ENCODE peak calls at places on chromosomes 13 and 19, in five cellular contexts. M is K562, R is HepG2, I is SK-N-SH, N is GM12878. C is an unnamed sample.

GRCh38 chr13:26709461-26709860 is 51.1 kb downstream of the GPR12 start:
- DNase-seq in I (no peak), M (no peak), N (no peak), R (no peak), C (no peak)

GRCh38 chr13:62556973-62557372 is 1141.3 kb upstream of the PCDH20 start:
- DNase-seq in I (no peak), R (no peak), N (no peak), M (no peak), C (no peak)

GRCh38 chr13:46278474-46278873 is 66.7 kb downstream of the LRRC63 start:
- DNase-seq in I (peak), R (no peak), M (peak), N (no peak), C (no peak)

GRCh38 chr19:17086129-17086528 is 10.6 kb downstream of the MYO9B start:
- DNase-seq in I (no peak), N (no peak), R (no peak), M (no peak), C (no peak)

GRCh38 chr19:56504581-56504980 is 3.1 kb upstream of the ZNF471 start:
- DNase-seq in R (no peak), N (no peak), M (no peak), I (no peak), C (peak)

GRCh38 chr19:1173160-1173844 is 766 bp downstream of the SBNO2 start:
- DNase-seq in M (peak), R (no peak), N (no peak), I (peak), C (no peak)

GRCh38 chr19:14033946-14034345 is 2.4 kb downstream of the IL27RA start:
- DNase-seq in R (no peak), I (no peak), N (no peak), M (peak), C (no peak)

GRCh38 chr13:44273991-44274810 is 99.4 kb upstream of the SERP2 start:
- DNase-seq in R (no peak), I (no peak), M (no peak), N (no peak), C (peak)

GRCh38 chr19:52992109-52993004 is 21.4 kb upstream of the ERVV-1 start:
- DNase-seq in N (no peak), I (peak), R (no peak), M (peak), C (no peak)

GRCh38 chr19:38707512-38708114 is 36.7 kb downstream of the CAPN12 start:
- DNase-seq in N (no peak), I (no peak), M (no peak), R (peak), C (peak)

GRCh38 chr19:51726049-51726448 is 2.3 kb upstream of the HAS1 start:
- DNase-seq in I (no peak), R (no peak), M (peak), N (no peak), C (no peak)

GRCh38 chr13:113972451-113973217 is 1.2 kb downstream of the C13orf46 start:
- DNase-seq in M (no peak), N (no peak), I (no peak), R (no peak), C (no peak)

GRCh38 chr13:113887700-113888201 is 23.9 kb upstream of the GAS6 start:
- DNase-seq in N (no peak), I (no peak), M (no peak), R (no peak), C (no peak)

GRCh38 chr13:57813641-57814040 is 182.1 kb downstream of the PCDH17 start:
- DNase-seq in M (no peak), N (no peak), R (no peak), I (peak), C (no peak)

GRCh38 chr13:26999499-26999898 is 172.1 kb downstream of the USP12 start:
- DNase-seq in R (no peak), N (no peak), I (no peak), M (no peak), C (no peak)

GRCh38 chr19:39544920-39545319 is 5.0 kb upstream of the EID2 start:
- DNase-seq in M (no peak), I (no peak), N (no peak), R (no peak), C (no peak)

GRCh38 chr13:97353927-97354326 is 80.0 kb upstream of the RAP2A start:
- DNase-seq in R (no peak), N (no peak), I (no peak), M (no peak), C (no peak)

GRCh38 chr13:109840893-109841287 is 54.5 kb upstream of the IRS2 start:
- DNase-seq in R (no peak), I (no peak), M (no peak), N (no peak), C (no peak)

GRCh38 chr13:26996965-26997752 is 174.5 kb downstream of the USP12 start:
- DNase-seq in N (peak), I (no peak), R (no peak), M (no peak), C (no peak)

GRCh38 chr19:50912102-50912599 is 956 bp upstream of the KLK4 start:
- DNase-seq in M (no peak), I (no peak), N (no peak), R (no peak), C (no peak)

GRCh38 chr13:99506632-99507031 is 5.4 kb downstream of the TM9SF2 start:
- DNase-seq in R (no peak), N (no peak), M (no peak), I (no peak), C (no peak)

GRCh38 chr13:26442541-26442940 is 114.9 kb upstream of the WASF3 start:
- DNase-seq in N (no peak), R (no peak), I (no peak), M (no peak), C (peak)

GRCh38 chr13:39038569-39038898 is 278 bp downstream of the NHLRC3 start:
- DNase-seq in R (peak), M (no peak), N (no peak), I (no peak), C (peak)

GRCh38 chr19:21098291-21098690 is 16.3 kb downstream of the ZNF714 start:
- DNase-seq in R (no peak), M (no peak), N (no peak), I (no peak), C (no peak)

GRCh38 chr19:34963531-34964406 is at the start of gene ZNF792:
- DNase-seq in N (no peak), R (peak), I (peak), M (peak), C (peak)

GRCh38 chr13:105047676-105048295 is 1487.7 kb downstream of the EFNB2 start:
- DNase-seq in R (no peak), M (no peak), N (no peak), I (no peak), C (peak)

GRCh38 chr19:20928371-20928770 is 5.3 kb downstream of the ZNF85 start:
- DNase-seq in N (no peak), I (no peak), M (no peak), R (no peak), C (no peak)

GRCh38 chr19:6424190-6424938 is at the start of gene KHSRP:
- DNase-seq in I (peak), R (no peak), M (peak), N (no peak), C (no peak)

GRCh38 chr19:13463296-13463695 is 43.0 kb downstream of the CACNA1A start:
- DNase-seq in N (no peak), R (no peak), I (no peak), M (peak), C (peak)

GRCh38 chr19:21850636-21851255 is 14.8 kb upstream of the ZNF43 start:
- DNase-seq in N (no peak), I (no peak), R (no peak), M (no peak), C (no peak)

GRCh38 chr13:37602743-37603381 is 4.3 kb upstream of the POSTN start:
- DNase-seq in M (no peak), I (peak), N (no peak), R (peak), C (peak)
- TF ChIP-seq JUND in M (no peak), I (no peak), N (no peak), R (no peak), C (no peak)

GRCh38 chr13:23979361-23980159 is 82.3 kb upstream of the C1QTNF9B start:
- DNase-seq in I (peak), R (peak), M (no peak), N (no peak), C (peak)
- TF ChIP-seq JUND in I (no peak), R (no peak), M (no peak), N (no peak), C (no peak)

GRCh38 chr13:34623331-34623730 is 318.7 kb upstream of the NBEA start:
- DNase-seq in I (no peak), N (no peak), R (no peak), M (no peak), C (no peak)

GRCh38 chr13:34617684-34618083 is 324.4 kb upstream of the NBEA start:
- DNase-seq in I (no peak), M (no peak), R (no peak), N (no peak), C (no peak)

GRCh38 chr13:34618654-34619053 is 323.4 kb upstream of the NBEA start:
- DNase-seq in I (no peak), R (no peak), M (no peak), N (no peak), C (no peak)

GRCh38 chr13:34620073-34620858 is 321.8 kb upstream of the NBEA start:
- DNase-seq in R (no peak), M (no peak), N (no peak), I (peak), C (no peak)
- TF ChIP-seq JUND in R (no peak), M (no peak), N (no peak), I (no peak), C (no peak)

GRCh38 chr13:111423168-111423785 is 102.8 kb downstream of the TEX29 start:
- DNase-seq in R (no peak), I (no peak), M (no peak), N (no peak), C (no peak)
- TF ChIP-seq JUND in R (no peak), I (no peak), M (no peak), N (no peak), C (no peak)

DNA sequence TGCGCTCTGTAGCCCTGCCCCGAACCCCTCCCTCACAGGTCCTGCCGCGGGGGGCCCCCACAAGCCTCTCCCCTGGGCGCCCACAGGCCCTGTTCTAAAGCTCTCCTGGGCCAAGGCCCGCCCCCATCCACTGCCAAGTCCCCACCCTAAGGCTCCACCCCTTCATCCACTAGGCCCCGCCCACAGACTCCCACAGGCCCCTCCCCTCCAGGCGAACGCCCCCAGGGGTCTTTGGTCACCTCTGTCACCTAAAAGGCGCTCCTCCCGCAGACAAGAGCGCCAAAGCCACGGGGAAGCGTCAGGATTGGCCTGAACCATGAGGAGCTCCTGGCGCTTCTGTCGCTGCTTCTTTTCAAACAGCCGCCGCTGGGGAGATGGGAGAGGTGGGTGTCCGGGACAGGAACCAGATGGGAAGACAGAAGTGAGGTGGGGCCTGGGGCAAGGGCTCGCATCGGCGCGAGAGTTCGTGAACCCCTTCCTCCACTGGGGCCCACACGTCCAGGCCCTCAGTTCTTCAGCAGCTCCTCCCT is 2.3 kb downstream of the TULP2 start:
- DNase-seq in N (no peak), M (peak), I (peak), R (no peak), C (no peak)
- TF ChIP-seq JUND in N (no peak), M (no peak), I (no peak), R (no peak), C (no peak)

GRCh38 chr19:28920269-28921066 is 292.5 kb downstream of the UQCRFS1 start:
- DNase-seq in M (no peak), N (no peak), R (no peak), I (no peak), C (no peak)
- TF ChIP-seq JUND in M (no peak), N (no peak), R (no peak), I (no peak), C (no peak)

GRCh38 chr19:29741226-29741625 is 26.2 kb upstream of the C19orf12 start:
- DNase-seq in I (no peak), R (no peak), M (no peak), N (no peak), C (no peak)
- TF ChIP-seq JUND in I (no peak), R (no peak), M (no peak), N (no peak), C (no peak)

GRCh38 chr19:10735741-10736140 is 17.9 kb downstream of the DNM2 start:
- DNase-seq in I (no peak), R (no peak), M (no peak), N (no peak), C (no peak)
- TF ChIP-seq JUND in I (no peak), R (no peak), M (peak), N (no peak), C (no peak)

GRCh38 chr13:42039946-42040729 is 8.3 kb upstream of the DGKH start:
- DNase-seq in R (no peak), I (peak), N (peak), M (peak), C (peak)

GRCh38 chr13:42041017-42041683 is 7.3 kb upstream of the DGKH start:
- DNase-seq in R (no peak), I (peak), M (peak), N (peak), C (peak)

GRCh38 chr13:42043676-42044075 is 4.8 kb upstream of the DGKH start:
- DNase-seq in N (no peak), M (no peak), I (no peak), R (no peak), C (no peak)

GRCh38 chr13:42040730-42041016 is 7.8 kb upstream of the DGKH start:
- DNase-seq in N (no peak), R (no peak), I (no peak), M (no peak), C (no peak)

GRCh38 chr13:42041684-42042035 is 6.8 kb upstream of the DGKH start:
- DNase-seq in I (peak), M (peak), R (no peak), N (peak), C (peak)
- TF ChIP-seq JUND in I (no peak), M (no peak), R (no peak), N (no peak), C (no peak)

DNA sequence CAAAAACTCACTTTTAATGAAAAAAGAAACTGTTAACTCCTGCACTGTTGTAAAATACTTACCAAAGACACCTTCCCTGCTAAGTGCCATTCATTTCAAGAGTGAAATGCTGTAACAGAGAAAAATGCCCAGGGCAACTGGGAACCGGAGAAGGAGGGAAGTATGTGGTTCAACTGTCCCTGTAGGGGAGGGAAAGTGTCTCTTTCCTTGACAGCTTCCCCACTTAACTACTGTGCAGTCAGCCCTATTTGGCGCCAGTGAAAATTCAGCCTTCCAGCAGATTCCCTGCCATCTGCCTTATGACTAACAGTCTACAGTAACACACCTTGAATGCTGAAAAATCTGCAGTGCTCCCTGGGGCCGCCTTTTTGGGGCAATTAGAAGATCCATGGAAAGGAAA is 789.0 kb downstream of the DIAPH3 start:
- DNase-seq in I (no peak), R (no peak), N (no peak), M (no peak), C (peak)
- TF ChIP-seq JUND in I (no peak), R (no peak), N (no peak), M (no peak), C (no peak)

C was measured in T47D.